ENCODE peak calls at places on chromosome 16, in seven cellular contexts. U, C, J, N, O, K and V are unnamed samples.

GRCh38 chr16:53433930-53434435 is 288 bp upstream of the RBL2 start:
- DNase-seq in U (peak; percentile 33), C (no peak), J (no peak), N (no peak), O (no peak), K (peak; percentile 79), V (peak; percentile 88)

GRCh38 chr16:27097671-27098275 is 31.0 kb downstream of the C16orf82 start:
- DNase-seq in U (no peak), C (no peak), J (no peak), N (no peak), O (no peak), K (no peak), V (no peak)

GRCh38 chr16:31277659-31278260 is 18.0 kb downstream of the ITGAM start:
- DNase-seq in U (no peak), C (no peak), J (no peak), N (peak; percentile 33), O (no peak), K (no peak), V (no peak)

GRCh38 chr16:88701541-88702363 is 4.5 kb downstream of the RNF166 start:
- DNase-seq in U (no peak), C (no peak), J (no peak), N (peak; percentile 88), O (no peak), K (no peak), V (peak; percentile 33)

GRCh38 chr16:85203462-85203813 is 91.2 kb upstream of the CIBAR2 start:
- DNase-seq in U (no peak), C (no peak), J (no peak), N (no peak), O (no peak), K (no peak), V (no peak)

GRCh38 chr16:48971571-48972071 is 310.0 kb downstream of the CBLN1 start:
- DNase-seq in U (no peak), C (no peak), J (no peak), N (no peak), O (no peak), K (peak; percentile 81), V (no peak)

GRCh38 chr16:66199189-66199588 is 167.3 kb upstream of the CDH5 start:
- DNase-seq in U (no peak), C (no peak), J (no peak), N (no peak), O (no peak), K (no peak), V (no peak)

GRCh38 chr16:35741546-35741945 is 2282.1 kb downstream of the TP53TG3F start:
- DNase-seq in U (no peak), C (no peak), J (no peak), N (no peak), O (no peak), K (no peak), V (no peak)

GRCh38 chr16:69844441-69844840 is 82.3 kb downstream of the WWP2 start:
- DNase-seq in U (no peak), C (no peak), J (no peak), N (no peak), O (no peak), K (no peak), V (no peak)

GRCh38 chr16:55328611-55329569 is 4.9 kb downstream of the IRX6 start:
- DNase-seq in U (no peak), C (no peak), J (no peak), N (peak; percentile 70), O (no peak), K (no peak), V (no peak)

GRCh38 chr16:80391095-80391494 is 149.7 kb upstream of the DYNLRB2 start:
- DNase-seq in U (no peak), C (no peak), J (no peak), N (no peak), O (no peak), K (no peak), V (no peak)

GRCh38 chr16:72721981-72722380 is 325.9 kb downstream of the ZFHX3 start:
- DNase-seq in U (no peak), C (no peak), J (no peak), N (no peak), O (peak; percentile 9), K (no peak), V (no peak)
- TF ChIP-seq CTCF in U (no peak), C (no peak), J (no peak), N (no peak), O (no peak), K (no peak), V (no peak)

DNA sequence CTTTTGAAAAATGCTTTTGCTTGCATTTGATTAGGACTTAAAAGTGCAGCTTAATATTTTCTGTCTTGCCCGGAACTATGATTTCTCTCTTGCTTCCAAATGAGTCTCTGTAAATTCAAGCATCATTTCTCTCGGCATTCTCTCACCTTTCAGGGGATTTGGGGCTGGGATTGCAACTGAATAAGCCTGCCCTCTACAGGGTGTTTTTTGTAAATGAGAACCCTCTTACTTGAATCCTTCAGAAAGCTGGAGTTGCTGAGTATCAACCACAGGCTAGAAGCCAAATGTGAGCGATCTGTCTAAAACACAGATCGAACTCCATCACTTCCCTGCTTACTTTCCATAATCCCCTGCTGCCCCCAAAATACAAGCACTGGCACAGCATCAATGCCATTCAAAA is 234.6 kb downstream of the TMEM114 start:
- DNase-seq in U (no peak), C (no peak), J (no peak), N (no peak), O (no peak), K (no peak), V (no peak)
- TF ChIP-seq CTCF in U (no peak), C (no peak), J (no peak), N (no peak), O (peak; percentile 53), K (no peak), V (no peak)

GRCh38 chr16:30063893-30064745 is 1.4 kb upstream of the ALDOA start:
- DNase-seq in U (no peak), C (peak; percentile 81), J (no peak), N (peak; percentile 93), O (peak; percentile 73), K (no peak), V (peak; percentile 87)
- TF ChIP-seq CTCF in U (peak; percentile 15), C (no peak), J (peak; percentile 23), N (peak; percentile 58), O (peak; percentile 57), K (peak; percentile 37), V (no peak)

GRCh38 chr16:75761111-75761510 is 34.8 kb upstream of the CPHXL start:
- DNase-seq in U (no peak), C (no peak), J (no peak), N (no peak), O (no peak), K (no peak), V (no peak)
- TF ChIP-seq CTCF in U (no peak), C (no peak), J (no peak), N (no peak), O (no peak), K (no peak), V (no peak)